ENCODE peak calls at places on chromosomes 2 and 18, in four cellular contexts. F is CD4-positive, CD25-positive, alpha-beta regulatory T cell; N is H1; O is uterus. X is an unnamed sample.

GRCh38 chr2:619964-620363 is 57.2 kb downstream of the TMEM18 start:
- DNase-seq in F (no peak), N (peak; percentile 35), O (no peak), X (no peak)

GRCh38 chr2:189580662-189581353 is at the start of gene SLC40A1:
- DNase-seq in F (peak; percentile 55), N (peak; percentile 68), O (peak; percentile 87), X (peak; percentile 54)

GRCh38 chr2:45195916-45196315 is 186.7 kb upstream of the SIX2 start:
- DNase-seq in F (no peak), N (no peak), O (no peak), X (no peak)

GRCh38 chr2:194706179-194706578 is 950.8 kb upstream of the SLC39A10 start:
- DNase-seq in F (no peak), N (no peak), O (no peak), X (peak; percentile 1)

GRCh38 chr18:23871410-23871809 is 143.1 kb upstream of the TTC39C start:
- DNase-seq in F (peak; percentile 66), N (no peak), O (no peak), X (no peak)

GRCh38 chr18:67260841-67261240 is 255.7 kb downstream of the DSEL start:
- DNase-seq in F (no peak), N (no peak), O (no peak), X (no peak)

GRCh38 chr2:178469219-178469849 is 9.1 kb downstream of the FKBP7 start:
- DNase-seq in F (no peak), N (no peak), O (no peak), X (no peak)

GRCh38 chr2:141728142-141728541 is 402.7 kb downstream of the LRP1B start:
- DNase-seq in F (no peak), N (no peak), O (no peak), X (no peak)

GRCh38 chr2:12816379-12817306 is 99.9 kb downstream of the TRIB2 start:
- DNase-seq in F (peak; percentile 0), N (no peak), O (no peak), X (peak; percentile 68)

GRCh38 chr2:236086971-236087465 is 81.2 kb downstream of the GBX2 start:
- DNase-seq in F (no peak), N (peak; percentile 63), O (no peak), X (no peak)

GRCh38 chr2:235811446-235812184 is 317.8 kb downstream of the AGAP1 start:
- DNase-seq in F (no peak), N (no peak), O (no peak), X (no peak)

GRCh38 chr2:1502891-1503304 is 89.6 kb downstream of the TPO start:
- DNase-seq in F (no peak), N (no peak), O (no peak), X (no peak)

GRCh38 chr2:54657664-54658083 is 65.8 kb upstream of the EML6 start:
- DNase-seq in F (no peak), N (peak; percentile 65), O (peak; percentile 51), X (peak; percentile 29)

GRCh38 chr2:203431391-203432185 is 103.4 kb downstream of the ABI2 start:
- DNase-seq in F (no peak), N (no peak), O (no peak), X (no peak)

GRCh38 chr18:76394780-76395476 is 100.1 kb downstream of the ZNF516 start:
- DNase-seq in F (no peak), N (no peak), O (peak; percentile 15), X (no peak)

GRCh38 chr2:141015339-141016047 is 1115.3 kb downstream of the LRP1B start:
- DNase-seq in F (no peak), N (no peak), O (no peak), X (peak; percentile 76)

GRCh38 chr2:18777250-18777812 is 188.0 kb upstream of the NT5C1B start:
- DNase-seq in F (no peak), N (no peak), O (no peak), X (no peak)

GRCh38 chr2:156956161-156956560 is 301.3 kb upstream of the GALNT5 start:
- DNase-seq in F (no peak), N (no peak), O (no peak), X (no peak)

DNA sequence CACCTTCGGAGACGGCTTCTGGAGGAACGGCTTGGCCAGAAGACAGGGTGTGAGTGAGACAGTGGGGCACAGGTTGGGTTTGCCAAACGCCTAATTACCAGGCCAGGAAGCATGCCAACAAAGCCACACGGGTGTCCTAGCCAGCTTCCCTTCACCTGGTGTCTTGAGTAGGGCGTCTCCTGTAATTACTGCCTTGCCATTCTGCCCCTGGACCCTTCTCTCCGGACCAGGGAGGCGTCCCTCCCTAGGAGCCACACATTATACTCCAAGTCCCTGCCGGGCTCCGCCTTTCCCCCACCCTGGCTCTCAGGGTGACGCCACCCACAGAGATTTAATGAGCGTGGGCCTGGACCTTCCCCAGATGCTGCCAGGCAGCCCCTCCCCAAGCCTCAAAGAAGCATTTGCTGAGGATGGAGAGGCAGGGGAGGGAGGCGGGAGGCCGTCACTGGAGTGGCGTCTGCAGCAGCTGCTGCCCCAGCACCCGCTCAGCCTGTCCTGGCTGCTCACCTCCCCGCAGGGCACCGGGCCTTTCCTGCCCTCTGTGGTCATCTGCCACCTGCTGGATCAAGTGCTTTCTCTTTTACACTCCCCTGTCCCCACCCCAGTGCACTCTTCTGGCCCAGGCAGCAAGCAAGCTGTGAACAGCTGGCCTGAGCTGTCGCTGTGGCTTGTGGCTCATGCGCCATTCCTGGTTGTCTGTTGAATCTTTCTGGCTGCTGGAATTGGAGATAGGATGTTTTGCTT is 20.7 kb downstream of the FOSL2 start:
- DNase-seq in F (no peak), N (peak; percentile 62), O (no peak), X (peak; percentile 42)
- H3K36me3 ChIP-seq in F (peaks cover 23% of the 10 kb centered on the region), N (peaks cover 6% of the 10 kb centered on the region), O (no peaks in the 10 kb centered on the region), X (peaks cover 91% of the 10 kb centered on the region)

GRCh38 chr18:3581890-3582289 is 131.9 kb downstream of the TGIF1 start:
- DNase-seq in F (no peak), N (peak; percentile 33), O (no peak), X (no peak)

GRCh38 chr18:3590096-3590655 is 140.2 kb downstream of the TGIF1 start:
- DNase-seq in F (no peak), N (no peak), O (no peak), X (no peak)

GRCh38 chr18:3585656-3586509 is 135.9 kb downstream of the TGIF1 start:
- DNase-seq in F (peak; percentile 55), N (peak; percentile 84), O (peak; percentile 67), X (peak; percentile 65)

GRCh38 chr18:3584266-3584665 is 134.3 kb downstream of the TGIF1 start:
- DNase-seq in F (no peak), N (no peak), O (no peak), X (no peak)

GRCh38 chr18:3584897-3585460 is 135.0 kb downstream of the TGIF1 start:
- DNase-seq in F (no peak), N (peak; percentile 55), O (no peak), X (no peak)
- H3K4me3 ChIP-seq in F (no peak overlapping the region), N (no peak overlapping the region), O (no peak overlapping the region), X (no peak overlapping the region)

DNA sequence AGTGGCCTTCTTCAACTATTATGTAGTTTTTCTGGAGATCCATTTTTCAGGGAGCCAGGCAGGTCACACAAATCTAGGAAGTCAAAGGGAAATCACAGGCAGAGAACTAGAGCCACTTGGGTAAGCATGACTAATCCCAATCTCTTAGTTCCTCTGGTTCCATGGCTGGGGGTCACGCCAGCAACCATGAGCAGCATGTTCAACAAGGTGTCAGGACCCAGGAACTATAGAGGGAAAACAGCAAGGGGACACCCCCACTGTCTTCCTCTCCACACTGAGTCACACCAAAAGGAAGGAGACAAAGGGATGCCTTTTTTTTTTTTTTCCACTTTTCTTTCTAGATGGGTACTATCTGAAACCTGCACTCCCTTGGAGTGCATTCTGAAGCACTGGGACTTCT is 250.9 kb downstream of the OTX1 start:
- DNase-seq in F (no peak), N (no peak), O (no peak), X (no peak)
- H3K9me3 ChIP-seq in F (peaks cover 26% of the 10 kb centered on the region), N (peaks cover 47% of the 10 kb centered on the region), O (peaks cover 59% of the 10 kb centered on the region), X (peaks cover 6% of the 10 kb centered on the region)

DNA sequence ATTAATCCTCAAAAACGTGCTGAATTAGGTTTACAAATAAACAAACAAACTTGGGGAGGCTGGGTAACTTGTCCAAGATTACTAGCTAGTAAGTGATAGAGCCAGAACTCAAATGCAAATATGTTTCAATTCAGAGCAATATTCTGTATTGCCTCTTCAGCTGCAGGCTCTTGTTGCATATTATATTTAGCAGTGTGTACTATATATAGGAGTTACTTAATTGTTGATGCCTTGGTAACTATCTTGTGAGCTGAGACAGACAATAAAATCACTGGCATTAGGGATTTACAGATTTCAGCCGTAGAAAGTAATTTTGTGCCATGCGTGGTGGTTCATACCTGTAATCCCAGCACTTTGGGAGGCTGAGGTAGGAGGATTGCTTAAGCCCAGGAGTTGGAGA is 10.2 kb upstream of the ANKRD12 start:
- DNase-seq in F (no peak), N (no peak), O (no peak), X (no peak)
- H3K36me3 ChIP-seq in F (peaks cover 79% of the 10 kb centered on the region), N (peaks cover 73% of the 10 kb centered on the region), O (no peaks in the 10 kb centered on the region), X (peaks cover 91% of the 10 kb centered on the region)

GRCh38 chr2:86789687-86790133 is 1.0 kb downstream of the CD8A start:
- DNase-seq in F (no peak), N (no peak), O (no peak), X (no peak)
- H3K4me3 ChIP-seq in F (no peak overlapping the region), N (no peak overlapping the region), O (no peak overlapping the region), X (no peak overlapping the region)

GRCh38 chr2:3224681-3225080 is 152.9 kb downstream of the EIPR1 start:
- DNase-seq in F (no peak), N (no peak), O (no peak), X (no peak)

GRCh38 chr2:3223080-3223923 is 154.3 kb downstream of the EIPR1 start:
- DNase-seq in F (peak; percentile 32), N (no peak), O (no peak), X (peak; percentile 17)

GRCh38 chr2:3217646-3218045 is 160.0 kb downstream of the EIPR1 start:
- DNase-seq in F (no peak), N (no peak), O (no peak), X (no peak)

GRCh38 chr2:3219536-3219935 is 158.1 kb downstream of the EIPR1 start:
- DNase-seq in F (no peak), N (no peak), O (no peak), X (no peak)

GRCh38 chr2:3222636-3223035 is 155.0 kb downstream of the EIPR1 start:
- DNase-seq in F (peak; percentile 54), N (no peak), O (no peak), X (no peak)
- H3K9me3 ChIP-seq in F (no peaks in the 10 kb centered on the region), N (peaks cover 23% of the 10 kb centered on the region), O (peaks cover 20% of the 10 kb centered on the region), X (no peaks in the 10 kb centered on the region)

DNA sequence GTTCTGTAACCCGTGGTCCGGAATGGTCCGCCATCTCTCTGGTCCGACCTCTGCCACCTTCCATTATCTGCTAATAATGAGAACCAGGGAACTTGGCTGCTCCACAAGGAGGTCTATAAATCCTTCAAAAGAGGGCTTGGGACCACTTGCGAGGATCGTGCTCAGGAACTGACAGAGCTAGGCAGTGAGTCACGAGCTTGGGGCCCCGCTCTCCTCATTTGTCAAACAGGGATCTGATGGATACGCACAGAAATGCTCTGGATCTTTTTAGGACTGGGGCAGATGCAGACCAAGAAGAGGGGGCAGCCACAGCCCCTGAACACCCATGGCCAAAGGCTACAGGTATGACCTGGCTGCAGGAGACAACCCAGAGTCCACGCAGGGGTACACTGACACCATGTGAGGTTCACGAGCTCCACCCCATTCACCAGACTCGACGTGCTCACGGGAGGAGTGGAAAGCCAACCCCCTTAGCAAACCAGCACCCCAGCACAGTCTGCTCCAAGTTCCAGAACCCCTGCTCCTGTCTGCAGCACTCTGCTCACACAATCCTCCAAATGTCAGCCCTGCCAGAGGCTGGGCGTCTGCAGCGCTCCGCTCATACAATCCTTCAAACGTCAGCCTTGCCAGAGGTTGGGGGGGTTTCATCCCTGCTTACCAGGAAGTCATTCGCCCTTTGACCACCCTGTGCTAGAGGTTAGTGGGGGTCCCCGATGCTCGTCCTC is 45.8 kb downstream of the ANO7 start:
- DNase-seq in F (no peak), N (no peak), O (no peak), X (no peak)
- H3K36me3 ChIP-seq in F (peaks cover 91% of the 10 kb centered on the region), N (peaks cover 76% of the 10 kb centered on the region), O (no peaks in the 10 kb centered on the region), X (peaks cover 92% of the 10 kb centered on the region)